ENCODE peak calls at places on chromosomes 12 and 14, in six cellular contexts. R, Y, O, D, X and V are unnamed samples.

GRCh38 chr14:53167602-53168328 is 14.6 kb upstream of the DDHD1 start:
- ATAC-seq in R (no peak), Y (no peak), D (no peak), X (no peak), O (peak; percentile 21), V (peak; percentile 80)

GRCh38 chr12:10220398-10221077 is 7.9 kb downstream of the GABARAPL1 start:
- ATAC-seq in R (no peak), Y (no peak), D (no peak), O (no peak), X (peak; percentile 81), V (peak; percentile 98)

GRCh38 chr14:103286968-103287850 is 46.8 kb upstream of the EIF5 start:
- ATAC-seq in Y (no peak), X (no peak), O (no peak), D (no peak), R (no peak), V (no peak)

GRCh38 chr12:92860521-92860920 is 68.6 kb downstream of the EEA1 start:
- ATAC-seq in R (no peak), D (no peak), Y (no peak), X (no peak), O (no peak), V (no peak)

GRCh38 chr12:120180975-120181374 is 13.5 kb downstream of the GCN1 start:
- ATAC-seq in Y (no peak), D (no peak), R (no peak), O (no peak), X (no peak), V (no peak)

GRCh38 chr12:132873724-132874123 is 13.7 kb downstream of the CHFR start:
- ATAC-seq in R (no peak), X (no peak), O (no peak), Y (no peak), D (no peak), V (no peak)

GRCh38 chr14:67620217-67620789 is 583 bp downstream of the ARG2 start:
- ATAC-seq in R (peak; percentile 28), X (no peak), O (no peak), D (peak; percentile 16), Y (peak; percentile 10), V (no peak)

GRCh38 chr12:70849265-70849960 is 71.1 kb downstream of the PTPRR start:
- ATAC-seq in R (no peak), Y (no peak), O (no peak), D (peak; percentile 49), X (no peak), V (no peak)

GRCh38 chr12:49094104-49094948 is at the start of gene DHH:
- ATAC-seq in O (peak; percentile 13), D (peak; percentile 45), X (no peak), Y (peak; percentile 4), R (no peak), V (peak; percentile 27)

GRCh38 chr12:50110127-50110761 is 1.8 kb upstream of the COX14 start:
- ATAC-seq in O (peak; percentile 49), R (no peak), Y (peak; percentile 48), D (peak; percentile 31), X (no peak), V (no peak)

GRCh38 chr14:99524091-99524661 is 43.0 kb downstream of the CCNK start:
- ATAC-seq in R (no peak), X (no peak), D (no peak), O (no peak), Y (no peak), V (peak; percentile 60)

GRCh38 chr12:67410246-67410645 is 141.1 kb downstream of the CAND1 start:
- ATAC-seq in R (no peak), O (no peak), D (no peak), X (no peak), Y (no peak), V (no peak)

GRCh38 chr14:103343164-103343879 is 9.3 kb downstream of the EIF5 start:
- ATAC-seq in R (no peak), O (peak; percentile 11), X (no peak), Y (no peak), D (peak; percentile 38), V (no peak)

GRCh38 chr12:108831309-108831991 is 25.9 kb downstream of the SSH1 start:
- ATAC-seq in O (peak; percentile 82), Y (no peak), X (no peak), R (no peak), D (no peak), V (no peak)

GRCh38 chr12:26196424-26196722 is 1.0 kb downstream of the SSPN start:
- ATAC-seq in O (no peak), Y (peak; percentile 26), D (no peak), R (peak; percentile 19), X (no peak), V (peak; percentile 6)

GRCh38 chr14:61877050-61877390 is 114.8 kb downstream of the SNAPC1 start:
- ATAC-seq in D (no peak), Y (no peak), O (no peak), R (no peak), X (no peak), V (no peak)

GRCh38 chr14:89634037-89634436 is 217.0 kb upstream of the FOXN3 start:
- ATAC-seq in D (no peak), R (no peak), Y (peak; percentile 44), O (no peak), X (no peak), V (no peak)

GRCh38 chr12:57016348-57016747 is at the start of gene TAC3:
- ATAC-seq in O (no peak), D (peak; percentile 92), X (no peak), R (no peak), Y (peak; percentile 55), V (no peak)

GRCh38 chr14:24376448-24377070 is 8.6 kb downstream of the NFATC4 start:
- ATAC-seq in X (no peak), D (no peak), O (no peak), R (no peak), Y (no peak), V (no peak)

GRCh38 chr14:95101736-95102677 is 55.3 kb downstream of the DICER1 start:
- ATAC-seq in O (no peak), X (no peak), R (no peak), Y (no peak), D (no peak), V (no peak)

GRCh38 chr14:68247867-68248266 is 428.3 kb downstream of the RAD51B start:
- ATAC-seq in R (no peak), X (no peak), O (no peak), Y (no peak), D (no peak), V (peak; percentile 68)

GRCh38 chr14:81103443-81103842 is 117.3 kb downstream of the GTF2A1 start:
- ATAC-seq in Y (no peak), X (no peak), D (no peak), R (no peak), O (no peak), V (no peak)

GRCh38 chr12:108752387-108752786 is 21.1 kb upstream of the CORO1C start:
- ATAC-seq in D (no peak), R (no peak), O (no peak), Y (no peak), X (no peak), V (peak; percentile 33)

GRCh38 chr12:129570796-129571400 is 332.9 kb downstream of the TMEM132D start:
- ATAC-seq in Y (no peak), X (no peak), D (no peak), R (no peak), O (no peak), V (no peak)

GRCh38 chr12:93336344-93336743 is 41.4 kb upstream of the NUDT4 start:
- ATAC-seq in R (no peak), O (no peak), Y (peak; percentile 87), D (peak; percentile 46), X (no peak), V (no peak)

GRCh38 chr12:2347137-2347843 is 294.5 kb downstream of the CACNA1C start:
- ATAC-seq in O (no peak), D (no peak), Y (no peak), X (no peak), R (no peak), V (no peak)
- H3K4me1 ChIP-seq in O (no peaks in the 10 kb centered on the region), D (no peaks in the 10 kb centered on the region), Y (no peaks in the 10 kb centered on the region), X (peaks cover 27% of the 10 kb centered on the region), R (no peaks in the 10 kb centered on the region), V (peaks cover 34% of the 10 kb centered on the region)

GRCh38 chr12:47821346-47821706 is 1.6 kb upstream of the HDAC7 start:
- ATAC-seq in X (no peak), Y (no peak), D (no peak), R (no peak), O (no peak), V (no peak)

GRCh38 chr12:47820631-47821345 is 1.1 kb upstream of the HDAC7 start:
- ATAC-seq in R (peak; percentile 64), X (peak; percentile 88), Y (peak; percentile 74), O (no peak), D (peak; percentile 5), V (peak; percentile 86)

GRCh38 chr12:47819544-47819901 is 180 bp downstream of the HDAC7 start:
- ATAC-seq in Y (peak; percentile 13), O (peak; percentile 40), X (no peak), R (peak; percentile 45), D (peak; percentile 30), V (peak; percentile 4)

GRCh38 chr12:47818701-47819543 is 781 bp downstream of the HDAC7 start:
- ATAC-seq in X (peak; percentile 38), R (peak; percentile 41), O (peak; percentile 51), Y (peak; percentile 56), D (peak; percentile 74), V (peak; percentile 12)

DNA sequence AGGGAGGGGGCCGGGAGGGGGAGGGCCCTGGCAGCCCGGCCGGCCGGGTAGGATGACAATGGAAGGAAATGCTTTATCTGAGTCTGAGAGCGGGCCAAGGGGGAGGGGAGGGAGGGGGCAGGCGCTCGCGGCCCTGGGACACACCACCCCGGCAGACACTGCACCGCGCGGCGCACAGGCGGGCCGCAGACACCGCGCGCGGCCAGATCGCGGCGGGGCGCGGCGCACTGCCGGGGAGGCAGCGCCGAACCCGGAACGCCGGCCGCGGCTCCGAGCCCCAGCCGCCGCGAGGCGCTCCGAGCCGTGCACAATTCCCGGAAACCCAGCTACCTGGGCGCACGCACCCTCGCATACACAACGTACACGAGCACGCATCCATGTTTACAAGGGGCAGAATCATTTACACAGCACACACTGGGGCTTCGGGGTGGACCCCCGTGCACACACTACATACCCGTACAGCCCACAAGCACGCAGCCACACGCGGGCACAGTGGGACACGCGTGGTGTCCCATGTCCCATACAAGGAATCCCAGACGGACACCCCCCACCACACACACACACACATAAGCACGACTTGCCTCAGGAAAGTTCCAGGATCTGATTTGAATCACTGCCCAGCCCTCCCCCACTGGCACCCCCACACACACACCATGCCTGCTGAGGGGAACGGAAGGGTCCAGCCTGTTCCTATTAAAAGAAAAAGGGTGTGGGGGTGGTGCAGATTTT is at the start of gene HDAC7:
- ATAC-seq in O (peak; percentile 64), X (peak; percentile 70), R (peak; percentile 74), D (peak; percentile 82), Y (peak; percentile 47), V (peak; percentile 78)
- TF ChIP-seq EP300 in O (no peak), X (no peak), R (peak; percentile 29), D (no peak), Y (no peak), V (no peak)

GRCh38 chr14:21123429-21123828 is 22.6 kb downstream of the TMEM253 start:
- ATAC-seq in R (no peak), X (no peak), D (no peak), O (no peak), Y (peak; percentile 59), V (no peak)

GRCh38 chr14:21118933-21119332 is 18.1 kb downstream of the TMEM253 start:
- ATAC-seq in O (no peak), X (no peak), Y (peak; percentile 37), D (no peak), R (no peak), V (no peak)

GRCh38 chr14:21121106-21121505 is 20.2 kb downstream of the TMEM253 start:
- ATAC-seq in Y (no peak), O (no peak), X (no peak), R (no peak), D (no peak), V (no peak)
- H3K4me3 ChIP-seq in Y (no peak overlapping the region), O (no peak overlapping the region), X (no peak overlapping the region), R (no peak overlapping the region), D (no peak overlapping the region), V (no peak overlapping the region)

GRCh38 chr14:54777395-54777794 is 125.2 kb downstream of the GCH1 start:
- ATAC-seq in O (no peak), Y (no peak), X (no peak), R (no peak), D (no peak), V (no peak)
- H3K4me1 ChIP-seq in O (peaks cover 31% of the 10 kb centered on the region), Y (peaks cover 7% of the 10 kb centered on the region), X (peaks cover 30% of the 10 kb centered on the region), R (peaks cover 17% of the 10 kb centered on the region), D (peaks cover 12% of the 10 kb centered on the region), V (peaks cover 43% of the 10 kb centered on the region)